ENCODE peak calls at places on chromosomes 6 and 20, in eight cellular contexts. One of them, this sample, is unnamed.

GRCh38 chr6:139198529-139199303 is 63.8 kb downstream of the HECA start:
- DNase-seq in activated CD4-positive, CD25-positive, alpha-beta regulatory T cell: no peak
- DNase-seq in T-cell: no peak
- DNase-seq in activated gamma-delta T cell treated with anti-CD3 and anti-CD28 coated beads, Interleukin-2, amount 50 U/mL, for 16 hours: no peak
- DNase-seq in NCI-H1092: no peak
- DNase-seq in hippocampal formation: no peak
- DNase-seq in GDM1: no peak
- DNase-seq in MM.1S: no peak
- DNase-seq in this sample: no peak

GRCh38 chr6:82246802-82247633 is 526 bp downstream of the IBTK start:
- DNase-seq in activated CD4-positive, CD25-positive, alpha-beta regulatory T cell: peak; percentile 37
- DNase-seq in T-cell: no peak
- DNase-seq in activated gamma-delta T cell treated with anti-CD3 and anti-CD28 coated beads, Interleukin-2, amount 50 U/mL, for 16 hours: no peak
- DNase-seq in NCI-H1092: no peak
- DNase-seq in hippocampal formation: peak; percentile 60
- DNase-seq in GDM1: peak; percentile 41
- DNase-seq in MM.1S: peak; percentile 36
- DNase-seq in this sample: no peak

GRCh38 chr20:64035066-64035932 is 683 bp upstream of the C20orf204 start:
- DNase-seq in activated CD4-positive, CD25-positive, alpha-beta regulatory T cell: no peak
- DNase-seq in T-cell: no peak
- DNase-seq in activated gamma-delta T cell treated with anti-CD3 and anti-CD28 coated beads, Interleukin-2, amount 50 U/mL, for 16 hours: peak; percentile 24
- DNase-seq in NCI-H1092: no peak
- DNase-seq in hippocampal formation: no peak
- DNase-seq in GDM1: no peak
- DNase-seq in MM.1S: no peak
- DNase-seq in this sample: no peak

GRCh38 chr6:20126102-20126752 is 86.0 kb downstream of the MBOAT1 start:
- DNase-seq in activated CD4-positive, CD25-positive, alpha-beta regulatory T cell: no peak
- DNase-seq in T-cell: no peak
- DNase-seq in activated gamma-delta T cell treated with anti-CD3 and anti-CD28 coated beads, Interleukin-2, amount 50 U/mL, for 16 hours: no peak
- DNase-seq in NCI-H1092: no peak
- DNase-seq in hippocampal formation: no peak
- DNase-seq in GDM1: no peak
- DNase-seq in MM.1S: no peak
- DNase-seq in this sample: no peak

GRCh38 chr6:159110013-159110412 is 59.2 kb upstream of the FNDC1 start:
- DNase-seq in activated CD4-positive, CD25-positive, alpha-beta regulatory T cell: no peak
- DNase-seq in T-cell: no peak
- DNase-seq in activated gamma-delta T cell treated with anti-CD3 and anti-CD28 coated beads, Interleukin-2, amount 50 U/mL, for 16 hours: no peak
- DNase-seq in NCI-H1092: peak; percentile 7
- DNase-seq in hippocampal formation: no peak
- DNase-seq in GDM1: peak; percentile 48
- DNase-seq in MM.1S: no peak
- DNase-seq in this sample: peak; percentile 14

GRCh38 chr20:57693670-57694329 is 16.0 kb downstream of the PMEPA1 start:
- DNase-seq in activated CD4-positive, CD25-positive, alpha-beta regulatory T cell: no peak
- DNase-seq in T-cell: no peak
- DNase-seq in activated gamma-delta T cell treated with anti-CD3 and anti-CD28 coated beads, Interleukin-2, amount 50 U/mL, for 16 hours: no peak
- DNase-seq in NCI-H1092: no peak
- DNase-seq in hippocampal formation: no peak
- DNase-seq in GDM1: no peak
- DNase-seq in MM.1S: no peak
- DNase-seq in this sample: no peak

GRCh38 chr20:1207293-1207884 is 4.1 kb downstream of the C20orf202 start:
- DNase-seq in activated CD4-positive, CD25-positive, alpha-beta regulatory T cell: no peak
- DNase-seq in T-cell: no peak
- DNase-seq in activated gamma-delta T cell treated with anti-CD3 and anti-CD28 coated beads, Interleukin-2, amount 50 U/mL, for 16 hours: no peak
- DNase-seq in NCI-H1092: no peak
- DNase-seq in hippocampal formation: no peak
- DNase-seq in GDM1: no peak
- DNase-seq in MM.1S: no peak
- DNase-seq in this sample: no peak

GRCh38 chr6:73585566-73586415 is 65.0 kb upstream of the EEF1A1 start:
- DNase-seq in activated CD4-positive, CD25-positive, alpha-beta regulatory T cell: no peak
- DNase-seq in T-cell: peak; percentile 15
- DNase-seq in activated gamma-delta T cell treated with anti-CD3 and anti-CD28 coated beads, Interleukin-2, amount 50 U/mL, for 16 hours: no peak
- DNase-seq in NCI-H1092: no peak
- DNase-seq in hippocampal formation: peak; percentile 49
- DNase-seq in GDM1: peak; percentile 29
- DNase-seq in MM.1S: peak; percentile 46
- DNase-seq in this sample: peak; percentile 69

GRCh38 chr6:122049341-122049740 is 350.1 kb upstream of the HSF2 start:
- DNase-seq in activated CD4-positive, CD25-positive, alpha-beta regulatory T cell: no peak
- DNase-seq in T-cell: no peak
- DNase-seq in activated gamma-delta T cell treated with anti-CD3 and anti-CD28 coated beads, Interleukin-2, amount 50 U/mL, for 16 hours: no peak
- DNase-seq in NCI-H1092: no peak
- DNase-seq in hippocampal formation: no peak
- DNase-seq in GDM1: no peak
- DNase-seq in MM.1S: no peak
- DNase-seq in this sample: no peak

GRCh38 chr6:27839303-27840081 is 72.7 kb downstream of the OR2B2 start:
- DNase-seq in activated CD4-positive, CD25-positive, alpha-beta regulatory T cell: no peak
- DNase-seq in T-cell: no peak
- DNase-seq in activated gamma-delta T cell treated with anti-CD3 and anti-CD28 coated beads, Interleukin-2, amount 50 U/mL, for 16 hours: no peak
- DNase-seq in NCI-H1092: no peak
- DNase-seq in hippocampal formation: no peak
- DNase-seq in GDM1: peak; percentile 7
- DNase-seq in MM.1S: peak; percentile 36
- DNase-seq in this sample: peak; percentile 37

GRCh38 chr20:62617711-62618483 is 24.4 kb upstream of the SLCO4A1 start:
- DNase-seq in activated CD4-positive, CD25-positive, alpha-beta regulatory T cell: peak; percentile 22
- DNase-seq in T-cell: peak; percentile 16
- DNase-seq in activated gamma-delta T cell treated with anti-CD3 and anti-CD28 coated beads, Interleukin-2, amount 50 U/mL, for 16 hours: peak; percentile 47
- DNase-seq in NCI-H1092: no peak
- DNase-seq in hippocampal formation: no peak
- DNase-seq in GDM1: peak; percentile 85
- DNase-seq in MM.1S: no peak
- DNase-seq in this sample: peak; percentile 38

GRCh38 chr20:21395666-21396044 is 1.7 kb downstream of the NKX2-4 start:
- DNase-seq in activated CD4-positive, CD25-positive, alpha-beta regulatory T cell: no peak
- DNase-seq in T-cell: no peak
- DNase-seq in activated gamma-delta T cell treated with anti-CD3 and anti-CD28 coated beads, Interleukin-2, amount 50 U/mL, for 16 hours: peak; percentile 15
- DNase-seq in NCI-H1092: peak; percentile 44
- DNase-seq in hippocampal formation: no peak
- DNase-seq in GDM1: no peak
- DNase-seq in MM.1S: no peak
- DNase-seq in this sample: no peak

GRCh38 chr6:144580039-144580438 is 294.9 kb downstream of the UTRN start:
- DNase-seq in activated CD4-positive, CD25-positive, alpha-beta regulatory T cell: no peak
- DNase-seq in T-cell: no peak
- DNase-seq in activated gamma-delta T cell treated with anti-CD3 and anti-CD28 coated beads, Interleukin-2, amount 50 U/mL, for 16 hours: no peak
- DNase-seq in NCI-H1092: no peak
- DNase-seq in hippocampal formation: no peak
- DNase-seq in GDM1: no peak
- DNase-seq in MM.1S: no peak
- DNase-seq in this sample: no peak

GRCh38 chr6:788058-788457 is 95.1 kb upstream of the EXOC2 start:
- DNase-seq in activated CD4-positive, CD25-positive, alpha-beta regulatory T cell: no peak
- DNase-seq in T-cell: no peak
- DNase-seq in activated gamma-delta T cell treated with anti-CD3 and anti-CD28 coated beads, Interleukin-2, amount 50 U/mL, for 16 hours: no peak
- DNase-seq in NCI-H1092: no peak
- DNase-seq in hippocampal formation: no peak
- DNase-seq in GDM1: no peak
- DNase-seq in MM.1S: no peak
- DNase-seq in this sample: no peak

GRCh38 chr20:31602779-31603441 is 2.2 kb upstream of the ID1 start:
- DNase-seq in activated CD4-positive, CD25-positive, alpha-beta regulatory T cell: no peak
- DNase-seq in T-cell: no peak
- DNase-seq in activated gamma-delta T cell treated with anti-CD3 and anti-CD28 coated beads, Interleukin-2, amount 50 U/mL, for 16 hours: no peak
- DNase-seq in NCI-H1092: no peak
- DNase-seq in hippocampal formation: no peak
- DNase-seq in GDM1: no peak
- DNase-seq in MM.1S: peak; percentile 47
- DNase-seq in this sample: no peak

GRCh38 chr6:25601797-25602679 is 50.0 kb upstream of the SCGN start:
- DNase-seq in activated CD4-positive, CD25-positive, alpha-beta regulatory T cell: no peak
- DNase-seq in T-cell: no peak
- DNase-seq in activated gamma-delta T cell treated with anti-CD3 and anti-CD28 coated beads, Interleukin-2, amount 50 U/mL, for 16 hours: no peak
- DNase-seq in NCI-H1092: peak; percentile 20
- DNase-seq in hippocampal formation: peak; percentile 67
- DNase-seq in GDM1: peak; percentile 3
- DNase-seq in MM.1S: peak; percentile 58
- DNase-seq in this sample: peak; percentile 12

GRCh38 chr20:1952737-1953530 is 40.9 kb downstream of the PDYN start:
- DNase-seq in activated CD4-positive, CD25-positive, alpha-beta regulatory T cell: no peak
- DNase-seq in T-cell: no peak
- DNase-seq in activated gamma-delta T cell treated with anti-CD3 and anti-CD28 coated beads, Interleukin-2, amount 50 U/mL, for 16 hours: no peak
- DNase-seq in NCI-H1092: no peak
- DNase-seq in hippocampal formation: no peak
- DNase-seq in GDM1: no peak
- DNase-seq in MM.1S: peak; percentile 93
- DNase-seq in this sample: no peak

GRCh38 chr6:156028310-156029131 is 572.9 kb upstream of the NOX3 start:
- DNase-seq in activated CD4-positive, CD25-positive, alpha-beta regulatory T cell: no peak
- DNase-seq in T-cell: no peak
- DNase-seq in activated gamma-delta T cell treated with anti-CD3 and anti-CD28 coated beads, Interleukin-2, amount 50 U/mL, for 16 hours: no peak
- DNase-seq in NCI-H1092: no peak
- DNase-seq in hippocampal formation: no peak
- DNase-seq in GDM1: no peak
- DNase-seq in MM.1S: no peak
- DNase-seq in this sample: no peak

GRCh38 chr20:44711237-44711636 is 3.9 kb upstream of the CCN5 start:
- DNase-seq in activated CD4-positive, CD25-positive, alpha-beta regulatory T cell: no peak
- DNase-seq in T-cell: no peak
- DNase-seq in activated gamma-delta T cell treated with anti-CD3 and anti-CD28 coated beads, Interleukin-2, amount 50 U/mL, for 16 hours: no peak
- DNase-seq in NCI-H1092: no peak
- DNase-seq in hippocampal formation: no peak
- DNase-seq in GDM1: no peak
- DNase-seq in MM.1S: no peak
- DNase-seq in this sample: no peak

GRCh38 chr6:141483561-141484061 is 649.1 kb upstream of the GJE1 start:
- DNase-seq in activated CD4-positive, CD25-positive, alpha-beta regulatory T cell: no peak
- DNase-seq in T-cell: no peak
- DNase-seq in activated gamma-delta T cell treated with anti-CD3 and anti-CD28 coated beads, Interleukin-2, amount 50 U/mL, for 16 hours: peak; percentile 41
- DNase-seq in NCI-H1092: peak; percentile 57
- DNase-seq in hippocampal formation: no peak
- DNase-seq in GDM1: peak; percentile 64
- DNase-seq in MM.1S: peak; percentile 93
- DNase-seq in this sample: peak; percentile 56

GRCh38 chr20:46330072-46330763 is 21.9 kb upstream of the CDH22 start:
- DNase-seq in activated CD4-positive, CD25-positive, alpha-beta regulatory T cell: no peak
- DNase-seq in T-cell: no peak
- DNase-seq in activated gamma-delta T cell treated with anti-CD3 and anti-CD28 coated beads, Interleukin-2, amount 50 U/mL, for 16 hours: no peak
- DNase-seq in NCI-H1092: peak; percentile 84
- DNase-seq in hippocampal formation: no peak
- DNase-seq in GDM1: no peak
- DNase-seq in MM.1S: no peak
- DNase-seq in this sample: no peak

GRCh38 chr6:136344420-136344819 is 54.8 kb upstream of the BCLAF1 start:
- DNase-seq in activated CD4-positive, CD25-positive, alpha-beta regulatory T cell: no peak
- DNase-seq in T-cell: no peak
- DNase-seq in activated gamma-delta T cell treated with anti-CD3 and anti-CD28 coated beads, Interleukin-2, amount 50 U/mL, for 16 hours: no peak
- DNase-seq in NCI-H1092: no peak
- DNase-seq in hippocampal formation: no peak
- DNase-seq in GDM1: no peak
- DNase-seq in MM.1S: no peak
- DNase-seq in this sample: no peak

GRCh38 chr20:32585011-32585518 is at the start of gene NOL4L:
- DNase-seq in activated CD4-positive, CD25-positive, alpha-beta regulatory T cell: no peak
- DNase-seq in T-cell: no peak
- DNase-seq in activated gamma-delta T cell treated with anti-CD3 and anti-CD28 coated beads, Interleukin-2, amount 50 U/mL, for 16 hours: no peak
- DNase-seq in NCI-H1092: no peak
- DNase-seq in hippocampal formation: peak; percentile 21
- DNase-seq in GDM1: peak; percentile 34
- DNase-seq in MM.1S: no peak
- DNase-seq in this sample: no peak

GRCh38 chr6:8904754-8905153 is 469.4 kb upstream of the SLC35B3 start:
- DNase-seq in activated CD4-positive, CD25-positive, alpha-beta regulatory T cell: no peak
- DNase-seq in T-cell: no peak
- DNase-seq in activated gamma-delta T cell treated with anti-CD3 and anti-CD28 coated beads, Interleukin-2, amount 50 U/mL, for 16 hours: no peak
- DNase-seq in NCI-H1092: no peak
- DNase-seq in hippocampal formation: no peak
- DNase-seq in GDM1: no peak
- DNase-seq in MM.1S: peak; percentile 15
- DNase-seq in this sample: no peak

GRCh38 chr6:44012078-44012493 is 115.2 kb downstream of the MRPL14 start:
- DNase-seq in activated CD4-positive, CD25-positive, alpha-beta regulatory T cell: no peak
- DNase-seq in T-cell: no peak
- DNase-seq in activated gamma-delta T cell treated with anti-CD3 and anti-CD28 coated beads, Interleukin-2, amount 50 U/mL, for 16 hours: no peak
- DNase-seq in NCI-H1092: no peak
- DNase-seq in hippocampal formation: no peak
- DNase-seq in GDM1: peak; percentile 39
- DNase-seq in MM.1S: no peak
- DNase-seq in this sample: peak; percentile 54

GRCh38 chr6:12064125-12064524 is 52.0 kb downstream of the HIVEP1 start:
- DNase-seq in activated CD4-positive, CD25-positive, alpha-beta regulatory T cell: no peak
- DNase-seq in T-cell: no peak
- DNase-seq in activated gamma-delta T cell treated with anti-CD3 and anti-CD28 coated beads, Interleukin-2, amount 50 U/mL, for 16 hours: no peak
- DNase-seq in NCI-H1092: no peak
- DNase-seq in hippocampal formation: no peak
- DNase-seq in GDM1: no peak
- DNase-seq in MM.1S: no peak
- DNase-seq in this sample: no peak

GRCh38 chr6:158283304-158284005 is 28.8 kb upstream of the TULP4 start:
- DNase-seq in activated CD4-positive, CD25-positive, alpha-beta regulatory T cell: no peak
- DNase-seq in T-cell: no peak
- DNase-seq in activated gamma-delta T cell treated with anti-CD3 and anti-CD28 coated beads, Interleukin-2, amount 50 U/mL, for 16 hours: no peak
- DNase-seq in NCI-H1092: no peak
- DNase-seq in hippocampal formation: no peak
- DNase-seq in GDM1: no peak
- DNase-seq in MM.1S: peak; percentile 61
- DNase-seq in this sample: no peak

GRCh38 chr6:89412071-89413005 is at the start of gene RRAGD:
- DNase-seq in activated CD4-positive, CD25-positive, alpha-beta regulatory T cell: peak; percentile 11
- DNase-seq in T-cell: peak; percentile 11
- DNase-seq in activated gamma-delta T cell treated with anti-CD3 and anti-CD28 coated beads, Interleukin-2, amount 50 U/mL, for 16 hours: peak; percentile 3
- DNase-seq in NCI-H1092: peak; percentile 45
- DNase-seq in hippocampal formation: peak; percentile 49
- DNase-seq in GDM1: peak; percentile 76
- DNase-seq in MM.1S: peak; percentile 77
- DNase-seq in this sample: peak; percentile 48

GRCh38 chr6:35496036-35496850 is 636 bp downstream of the TEAD3 start:
- DNase-seq in activated CD4-positive, CD25-positive, alpha-beta regulatory T cell: no peak
- DNase-seq in T-cell: no peak
- DNase-seq in activated gamma-delta T cell treated with anti-CD3 and anti-CD28 coated beads, Interleukin-2, amount 50 U/mL, for 16 hours: no peak
- DNase-seq in NCI-H1092: no peak
- DNase-seq in hippocampal formation: no peak
- DNase-seq in GDM1: no peak
- DNase-seq in MM.1S: peak; percentile 10
- DNase-seq in this sample: no peak

GRCh38 chr6:168885741-168886140 is 367.9 kb downstream of the THBS2 start:
- DNase-seq in activated CD4-positive, CD25-positive, alpha-beta regulatory T cell: no peak
- DNase-seq in T-cell: no peak
- DNase-seq in activated gamma-delta T cell treated with anti-CD3 and anti-CD28 coated beads, Interleukin-2, amount 50 U/mL, for 16 hours: no peak
- DNase-seq in NCI-H1092: no peak
- DNase-seq in hippocampal formation: no peak
- DNase-seq in GDM1: no peak
- DNase-seq in MM.1S: no peak
- DNase-seq in this sample: no peak

GRCh38 chr6:121897337-121897760 is 461.9 kb downstream of the GJA1 start:
- DNase-seq in activated CD4-positive, CD25-positive, alpha-beta regulatory T cell: no peak
- DNase-seq in T-cell: no peak
- DNase-seq in activated gamma-delta T cell treated with anti-CD3 and anti-CD28 coated beads, Interleukin-2, amount 50 U/mL, for 16 hours: no peak
- DNase-seq in NCI-H1092: no peak
- DNase-seq in hippocampal formation: peak; percentile 41
- DNase-seq in GDM1: no peak
- DNase-seq in MM.1S: no peak
- DNase-seq in this sample: no peak

GRCh38 chr6:166567107-166567506 is 19.4 kb downstream of the RAMACL start:
- DNase-seq in activated CD4-positive, CD25-positive, alpha-beta regulatory T cell: no peak
- DNase-seq in T-cell: no peak
- DNase-seq in activated gamma-delta T cell treated with anti-CD3 and anti-CD28 coated beads, Interleukin-2, amount 50 U/mL, for 16 hours: no peak
- DNase-seq in NCI-H1092: no peak
- DNase-seq in hippocampal formation: no peak
- DNase-seq in GDM1: no peak
- DNase-seq in MM.1S: no peak
- DNase-seq in this sample: no peak

GRCh38 chr6:117504478-117505144 is 22.1 kb downstream of the DCBLD1 start:
- DNase-seq in activated CD4-positive, CD25-positive, alpha-beta regulatory T cell: no peak
- DNase-seq in T-cell: no peak
- DNase-seq in activated gamma-delta T cell treated with anti-CD3 and anti-CD28 coated beads, Interleukin-2, amount 50 U/mL, for 16 hours: no peak
- DNase-seq in NCI-H1092: no peak
- DNase-seq in hippocampal formation: no peak
- DNase-seq in GDM1: no peak
- DNase-seq in MM.1S: no peak
- DNase-seq in this sample: no peak

GRCh38 chr6:10412948-10413849 is 1.7 kb downstream of the TFAP2A start:
- DNase-seq in activated CD4-positive, CD25-positive, alpha-beta regulatory T cell: no peak
- DNase-seq in T-cell: no peak
- DNase-seq in activated gamma-delta T cell treated with anti-CD3 and anti-CD28 coated beads, Interleukin-2, amount 50 U/mL, for 16 hours: no peak
- DNase-seq in NCI-H1092: no peak
- DNase-seq in hippocampal formation: no peak
- DNase-seq in GDM1: no peak
- DNase-seq in MM.1S: peak; percentile 73
- DNase-seq in this sample: no peak